ENCODE peak calls at places on chromosomes 7 and 10, in five cellular contexts. J, E, H, C and A are unnamed samples.

GRCh38 chr7:118280319-118281012 is 56.0 kb downstream of the ANKRD7 start:
- DNase-seq in J (no peak), E (no peak), H (no peak), C (no peak), A (no peak)

GRCh38 chr10:73979428-73980407 is 18.2 kb upstream of the VCL start:
- DNase-seq in J (no peak), E (no peak), H (no peak), C (no peak), A (no peak)

GRCh38 chr7:1314021-1314907 is 81.6 kb downstream of the UNCX start:
- DNase-seq in J (peak; percentile 54), E (no peak), H (no peak), C (no peak), A (no peak)

GRCh38 chr10:96512524-96512991 is 1.2 kb downstream of the TLL2 start:
- DNase-seq in J (no peak), E (no peak), H (no peak), C (no peak), A (no peak)

GRCh38 chr10:17007381-17007780 is 122.2 kb downstream of the CUBN start:
- DNase-seq in J (no peak), E (no peak), H (no peak), C (no peak), A (no peak)

GRCh38 chr7:142438235-142438922 is 180.5 kb upstream of the PRSS58 start:
- DNase-seq in J (no peak), E (peak; percentile 71), H (no peak), C (peak; percentile 56), A (peak; percentile 69)

GRCh38 chr7:20019757-20020432 is 197.3 kb downstream of the MACC1 start:
- DNase-seq in J (no peak), E (no peak), H (no peak), C (no peak), A (no peak)

GRCh38 chr10:28818645-28819036 is 141.3 kb downstream of the BAMBI start:
- DNase-seq in J (no peak), E (peak; percentile 20), H (no peak), C (no peak), A (no peak)

GRCh38 chr7:101782886-101783285 is 34.5 kb upstream of the CUX1 start:
- DNase-seq in J (no peak), E (no peak), H (no peak), C (no peak), A (no peak)

GRCh38 chr10:4431114-4431862 is 394.7 kb upstream of the AKR1E2 start:
- DNase-seq in J (no peak), E (no peak), H (no peak), C (no peak), A (peak; percentile 74)

GRCh38 chr10:94023909-94024308 is 30.2 kb downstream of the PLCE1 start:
- DNase-seq in J (no peak), E (no peak), H (no peak), C (no peak), A (no peak)

GRCh38 chr7:50857804-50858203 is 75.1 kb upstream of the GRB10 start:
- DNase-seq in J (no peak), E (no peak), H (no peak), C (no peak), A (no peak)

GRCh38 chr10:86234553-86235270 is 131.9 kb downstream of the GRID1 start:
- DNase-seq in J (no peak), E (no peak), H (no peak), C (no peak), A (no peak)

GRCh38 chr7:13920053-13920697 is 69.3 kb downstream of the ETV1 start:
- DNase-seq in J (no peak), E (peak; percentile 97), H (no peak), C (no peak), A (peak; percentile 100)

GRCh38 chr7:141417506-141417905 is 133.7 kb upstream of the AGK start:
- DNase-seq in J (no peak), E (no peak), H (no peak), C (no peak), A (no peak)

GRCh38 chr7:34025579-34025978 is 120.2 kb downstream of the BMPER start:
- DNase-seq in J (no peak), E (no peak), H (no peak), C (no peak), A (no peak)

GRCh38 chr10:110268931-110269640 is 35.6 kb downstream of the SMNDC1 start:
- DNase-seq in J (no peak), E (no peak), H (no peak), C (no peak), A (no peak)

GRCh38 chr10:94324609-94325233 is 38.0 kb downstream of the NOC3L start:
- DNase-seq in J (no peak), E (no peak), H (no peak), C (no peak), A (no peak)

GRCh38 chr7:84452618-84453017 is 258.0 kb upstream of the SEMA3A start:
- DNase-seq in J (no peak), E (no peak), H (no peak), C (no peak), A (no peak)

GRCh38 chr10:49741108-49741995 is 20.8 kb downstream of the OGDHL start:
- DNase-seq in J (peak; percentile 60), E (peak; percentile 29), H (no peak), C (no peak), A (peak; percentile 24)

GRCh38 chr7:4169505-4169904 is 512.6 kb upstream of the FOXK1 start:
- DNase-seq in J (no peak), E (peak; percentile 57), H (no peak), C (peak; percentile 44), A (no peak)

GRCh38 chr10:124239134-124239533 is 145.7 kb upstream of the CHST15 start:
- DNase-seq in J (no peak), E (no peak), H (no peak), C (no peak), A (no peak)

GRCh38 chr7:74101061-74101681 is 17.6 kb downstream of the LIMK1 start:
- DNase-seq in J (no peak), E (no peak), H (no peak), C (no peak), A (no peak)

GRCh38 chr7:1044189-1045037 is at the start of gene GPR146:
- DNase-seq in J (peak; percentile 98), E (peak; percentile 95), H (peak; percentile 90), C (peak; percentile 98), A (peak; percentile 97)

GRCh38 chr10:100978121-100978895 is 9.0 kb downstream of the MRPL43 start:
- DNase-seq in J (peak; percentile 42), E (no peak), H (no peak), C (no peak), A (no peak)

GRCh38 chr10:59675812-59676211 is 33.8 kb downstream of the SLC16A9 start:
- DNase-seq in J (no peak), E (peak; percentile 30), H (no peak), C (no peak), A (peak; percentile 26)

GRCh38 chr10:11581213-11581612 is 30.2 kb downstream of the USP6NL start:
- DNase-seq in J (no peak), E (no peak), H (no peak), C (no peak), A (no peak)

GRCh38 chr10:32332299-32332750 is 14.6 kb downstream of the EPC1 start:
- DNase-seq in J (no peak), E (peak; percentile 70), H (no peak), C (no peak), A (no peak)

GRCh38 chr7:91051966-91052365 is 212.3 kb upstream of the FZD1 start:
- DNase-seq in J (no peak), E (no peak), H (no peak), C (no peak), A (no peak)

GRCh38 chr7:42380411-42380810 is 143.4 kb upstream of the GLI3 start:
- DNase-seq in J (no peak), E (no peak), H (no peak), C (no peak), A (no peak)

GRCh38 chr10:99233000-99233679 is 2.5 kb downstream of the HPSE2 start:
- DNase-seq in J (no peak), E (no peak), H (no peak), C (no peak), A (no peak)

GRCh38 chr7:7292085-7292484 is 109.7 kb downstream of the C1GALT1 start:
- DNase-seq in J (no peak), E (no peak), H (no peak), C (no peak), A (no peak)

GRCh38 chr7:1354661-1355567 is 104.4 kb downstream of the MICALL2 start:
- DNase-seq in J (peak; percentile 47), E (no peak), H (no peak), C (peak; percentile 49), A (no peak)

GRCh38 chr10:88833722-88834121 is 17.9 kb downstream of the ANKRD22 start:
- DNase-seq in J (no peak), E (no peak), H (no peak), C (no peak), A (no peak)

GRCh38 chr7:155602156-155602555 is 42.3 kb upstream of the RBM33 start:
- DNase-seq in J (no peak), E (no peak), H (no peak), C (no peak), A (no peak)

GRCh38 chr10:15868006-15868405 is 7.7 kb upstream of the MINDY3 start:
- DNase-seq in J (no peak), E (no peak), H (no peak), C (no peak), A (peak; percentile 6)

GRCh38 chr7:37514520-37514919 is 65.9 kb upstream of the ELMO1 start:
- DNase-seq in J (no peak), E (no peak), H (no peak), C (no peak), A (no peak)